ENCODE peak calls at places on chromosomes 3 and 15, in nine cellular contexts. E is upper lobe of right lung; S is CD8-positive, alpha-beta memory T cell; C is naive thymus-derived CD4-positive, alpha-beta T cell; A is esophagus squamous epithelium; J is GM12878; K is CD8-positive, alpha-beta T cell; I is trophoblast cell; H is aorta. W is an unnamed sample. For H3K4me1, the result is how much of the 10 kb centered on the place peaks cover.

GRCh38 chr3:58565621-58566397 is 11.4 kb downstream of the FAM107A start:
- DNase-seq in K (no peak), A (no peak), S (no peak), J (no peak), E (no peak), I (no peak), H (no peak), C (no peak), W (no peak)

GRCh38 chr15:36428102-36428845 is 151.2 kb upstream of the CDIN1 start:
- DNase-seq in A (no peak), H (no peak), I (peak), E (no peak), K (no peak), J (no peak), C (no peak), S (no peak), W (no peak)

GRCh38 chr3:88809993-88810392 is 297.4 kb upstream of the EPHA3 start:
- DNase-seq in A (no peak), E (no peak), K (no peak), S (no peak), C (no peak), H (no peak), I (no peak), J (no peak), W (no peak)

GRCh38 chr15:57156210-57156887 is 220.0 kb upstream of the CGNL1 start:
- DNase-seq in S (no peak), J (no peak), C (no peak), K (no peak), H (no peak), A (no peak), I (no peak), E (no peak), W (no peak)

GRCh38 chr3:179416681-179417080 is 34.6 kb downstream of the GNB4 start:
- DNase-seq in S (no peak), K (no peak), C (no peak), H (no peak), E (no peak), I (no peak), J (no peak), A (no peak), W (no peak)

GRCh38 chr3:154243353-154243752 is 80.9 kb downstream of the DHX36 start:
- DNase-seq in H (no peak), A (no peak), I (no peak), E (no peak), S (no peak), K (no peak), J (no peak), C (no peak), W (no peak)

GRCh38 chr15:61315471-61315870 is 86.4 kb upstream of the RORA start:
- DNase-seq in H (no peak), C (no peak), I (peak), J (no peak), E (no peak), K (no peak), A (no peak), S (no peak), W (no peak)

GRCh38 chr3:14847613-14848541 is 29.1 kb downstream of the FGD5 start:
- DNase-seq in H (no peak), I (no peak), C (no peak), A (no peak), J (no peak), S (no peak), E (peak), K (no peak), W (peak)

GRCh38 chr15:88920186-88920891 is 7.2 kb upstream of the MFGE8 start:
- DNase-seq in J (no peak), H (peak), K (no peak), C (no peak), I (no peak), S (no peak), A (no peak), E (no peak), W (no peak)

GRCh38 chr15:77507911-77508310 is 87.2 kb downstream of the HMG20A start:
- DNase-seq in A (no peak), J (no peak), E (no peak), I (no peak), K (no peak), C (no peak), H (no peak), S (no peak), W (peak)

GRCh38 chr15:78149805-78150751 is 916 bp downstream of the IDH3A start:
- DNase-seq in E (no peak), H (no peak), C (no peak), I (no peak), K (no peak), A (no peak), J (no peak), S (no peak), W (no peak)

GRCh38 chr3:50192689-50193141 is 1.3 kb downstream of the GNAT1 start:
- DNase-seq in H (peak), J (peak), E (peak), I (peak), C (peak), A (no peak), S (peak), K (peak), W (peak)

GRCh38 chr3:8972614-8973013 is 9.3 kb upstream of the RAD18 start:
- DNase-seq in I (peak), H (no peak), A (no peak), S (no peak), K (no peak), J (no peak), E (no peak), C (no peak), W (no peak)

GRCh38 chr3:8969246-8969645 is 6.0 kb upstream of the RAD18 start:
- DNase-seq in S (no peak), K (no peak), E (no peak), H (no peak), C (no peak), I (no peak), J (no peak), A (no peak), W (no peak)

GRCh38 chr3:8974458-8974857 is 11.2 kb upstream of the RAD18 start:
- DNase-seq in I (no peak), H (no peak), S (no peak), A (no peak), E (no peak), J (no peak), C (no peak), K (no peak), W (no peak)

GRCh38 chr3:8968375-8968882 is 5.2 kb upstream of the RAD18 start:
- DNase-seq in I (no peak), S (no peak), E (no peak), H (no peak), C (no peak), K (no peak), A (no peak), J (no peak), W (no peak)

GRCh38 chr3:8970971-8971589 is 7.8 kb upstream of the RAD18 start:
- DNase-seq in A (no peak), K (peak), H (no peak), C (peak), I (peak), S (peak), J (no peak), E (no peak), W (no peak)
- H3K4me1 ChIP-seq in A (under half), K (under half), H (under half), C (under half), I (under half), S (under half), J (under half), E (under half), W (under half)

GRCh38 chr3:67648229-67648628 is 6.2 kb downstream of the SUCLG2 start:
- DNase-seq in J (no peak), E (no peak), I (no peak), K (no peak), H (no peak), S (no peak), C (no peak), A (no peak), W (no peak)
- H3K4me1 ChIP-seq in J (under half), E (under half), I (under half), K (half or more), H (under half), S (under half), C (under half), A (under half), W (half or more)

DNA sequence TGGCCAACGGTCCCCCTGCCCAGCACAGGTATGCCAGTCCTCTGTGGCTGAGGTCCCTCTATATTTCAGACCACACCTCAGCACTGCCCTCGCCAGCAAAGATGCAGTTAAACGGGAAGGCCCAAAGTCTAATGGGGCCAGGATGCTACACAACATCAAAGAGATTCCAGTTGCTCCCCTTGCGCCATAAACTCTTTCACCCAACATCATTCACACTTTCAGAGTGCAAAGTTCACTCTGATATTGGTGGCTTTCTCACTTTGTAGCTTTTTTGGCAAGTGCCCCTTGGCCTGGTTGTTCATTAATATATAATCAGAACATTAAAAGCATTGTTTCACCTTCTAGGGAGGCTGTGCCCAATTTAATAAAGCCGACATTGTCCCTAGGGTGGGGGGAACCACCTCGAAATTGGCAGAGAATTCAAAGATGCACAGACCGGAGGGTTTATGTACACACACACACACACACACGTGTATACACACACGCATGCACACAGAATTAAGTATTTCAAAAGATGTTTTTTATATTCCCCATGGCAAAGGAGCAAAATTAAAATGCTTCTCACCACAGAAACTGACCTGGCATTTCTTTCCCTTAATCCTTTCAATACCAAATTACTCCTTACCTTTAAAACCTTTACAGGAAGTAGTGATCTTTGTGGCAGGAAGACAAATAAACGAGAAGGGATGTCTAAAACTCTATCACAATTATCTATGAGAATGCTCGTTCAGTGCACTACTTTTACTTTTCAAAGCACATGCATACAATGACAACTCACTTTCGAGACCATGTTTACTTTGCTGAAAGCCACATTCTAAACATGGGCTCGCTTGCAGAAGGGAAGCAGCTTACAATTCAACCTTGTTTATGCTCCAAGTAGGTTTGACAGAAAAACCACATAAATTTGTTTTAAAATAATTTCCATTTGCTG is 19.5 kb downstream of the LRIG1 start:
- DNase-seq in C (no peak), S (no peak), J (no peak), H (no peak), E (no peak), A (no peak), K (no peak), I (no peak), W (no peak)
- H3K4me1 ChIP-seq in C (under half), S (half or more), J (under half), H (under half), E (half or more), A (under half), K (under half), I (under half), W (half or more)

DNA sequence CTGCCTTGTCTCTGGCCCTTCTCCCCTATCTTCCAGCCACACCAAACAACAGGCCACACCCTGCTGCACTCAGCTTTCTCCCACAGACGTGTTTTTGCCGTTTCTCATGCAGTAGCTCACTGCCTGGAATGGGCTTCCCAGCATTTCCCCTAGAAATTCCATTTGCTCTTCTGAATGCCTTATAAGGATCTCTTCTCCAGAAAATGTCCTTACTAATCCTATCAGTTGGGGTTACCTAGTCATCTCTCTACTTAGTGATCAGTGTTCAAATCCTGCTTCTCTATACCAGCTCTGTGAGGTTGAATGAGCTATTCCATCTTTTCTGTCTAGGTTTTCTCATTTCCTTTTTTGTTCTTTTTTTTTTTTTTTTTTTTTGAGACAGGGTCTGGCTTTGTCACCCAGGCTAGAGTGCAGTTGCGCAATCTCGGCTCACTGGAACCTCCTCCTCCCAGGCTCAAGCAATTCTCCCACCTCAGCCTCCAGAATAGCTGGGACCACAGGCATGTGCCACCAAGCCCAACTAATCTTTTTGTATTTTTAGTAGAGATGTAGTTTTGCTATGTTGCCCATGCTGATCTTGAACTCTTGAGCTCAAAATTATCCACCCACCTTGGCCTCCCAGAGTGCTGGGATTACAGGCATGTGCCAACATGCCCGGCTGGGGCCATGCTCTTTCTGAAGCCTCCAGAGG is 98.2 kb upstream of the CHD2 start:
- DNase-seq in E (peak), H (peak), C (no peak), A (no peak), S (no peak), J (no peak), I (peak), K (no peak), W (peak)
- H3K4me1 ChIP-seq in E (under half), H (under half), C (under half), A (under half), S (under half), J (under half), I (under half), K (under half), W (under half)

GRCh38 chr15:59303136-59303535 is 69.5 kb downstream of the MYO1E start:
- DNase-seq in H (no peak), S (no peak), K (no peak), C (no peak), E (no peak), I (no peak), J (no peak), A (no peak), W (no peak)
- H3K4me1 ChIP-seq in H (under half), S (under half), K (under half), C (under half), E (under half), I (under half), J (half or more), A (under half), W (half or more)

GRCh38 chr3:38459499-38460048 is 5.9 kb downstream of the ACVR2B start:
- DNase-seq in A (no peak), H (no peak), K (no peak), J (no peak), S (no peak), C (no peak), I (no peak), E (no peak), W (no peak)
- H3K4me1 ChIP-seq in A (under half), H (under half), K (under half), J (under half), S (under half), C (under half), I (under half), E (under half), W (half or more)

DNA sequence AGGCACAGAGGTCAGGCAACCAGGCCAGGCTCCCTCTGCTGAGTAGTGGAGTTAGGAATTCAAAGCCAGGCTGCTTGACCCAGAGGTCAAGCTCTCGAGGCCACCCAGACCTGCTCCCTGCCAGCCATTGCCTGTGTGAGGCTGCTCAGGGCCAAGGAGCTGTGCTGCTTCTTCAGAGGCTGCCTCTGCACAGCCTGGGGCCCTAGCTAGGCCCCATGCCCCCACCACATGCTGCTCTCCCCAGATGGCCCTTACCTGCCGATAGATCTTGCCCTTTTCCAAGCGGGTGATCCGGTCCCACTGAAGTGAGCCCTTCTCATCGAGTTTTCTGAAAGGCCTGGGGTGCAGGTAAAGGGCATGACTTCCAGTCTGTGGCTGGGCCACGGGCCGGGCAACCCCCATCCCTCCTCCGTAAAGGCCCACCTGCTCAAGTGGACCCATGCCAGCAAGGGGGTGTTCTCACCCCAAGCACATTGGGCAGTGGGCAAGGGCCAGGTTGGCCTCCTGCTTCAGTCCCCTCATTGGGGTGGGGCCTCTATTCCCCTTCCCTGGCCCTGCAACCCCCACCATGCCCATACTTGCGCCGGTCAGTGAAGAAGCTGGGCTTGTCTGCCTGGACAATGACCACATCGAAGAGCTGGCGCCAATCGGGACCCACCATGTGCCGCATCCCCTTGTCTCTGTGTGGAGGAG is 6.5 kb downstream of the NT5DC2 start:
- DNase-seq in A (no peak), K (no peak), H (peak), I (peak), J (no peak), S (no peak), E (peak), C (no peak), W (peak)
- H3K4me1 ChIP-seq in A (under half), K (under half), H (under half), I (half or more), J (under half), S (under half), E (half or more), C (under half), W (half or more)

DNA sequence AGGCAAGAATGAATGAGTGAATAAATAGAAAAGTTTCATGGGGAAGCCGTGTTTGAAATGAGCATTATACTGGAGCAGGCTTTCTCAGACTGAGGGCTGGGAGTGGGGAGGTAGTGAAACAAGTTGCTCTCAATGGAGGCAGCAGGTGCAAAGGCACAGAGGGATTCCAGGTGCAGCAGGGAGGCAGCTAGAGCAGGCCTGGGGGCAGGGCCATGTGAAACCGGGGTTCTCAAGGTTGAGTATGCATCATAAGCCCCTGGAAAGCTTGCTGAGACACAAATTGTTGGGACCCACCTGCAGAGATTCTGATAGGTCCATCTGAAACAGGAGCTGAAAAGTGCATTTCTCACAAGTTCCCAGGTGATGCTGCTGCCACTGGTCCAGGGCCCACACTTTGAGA is 45.3 kb downstream of the BFSP2 start:
- DNase-seq in K (no peak), C (no peak), E (no peak), S (no peak), A (no peak), J (no peak), H (no peak), I (no peak), W (no peak)
- H3K4me1 ChIP-seq in K (under half), C (under half), E (under half), S (under half), A (under half), J (half or more), H (under half), I (under half), W (under half)